ENCODE peak calls at places on chromosomes 4 and X, in ten cellular contexts. One of them, this sample, is unnamed.

GRCh38 chr4:145487626-145488025 is 6.0 kb downstream of the SMAD1 start:
- DNase-seq in NCI-H510A treated with DMSO at 0.1 percent for 48 hours: no peak
- DNase-seq in M059J: no peak
- DNase-seq in iPS DF 19.7: no peak
- DNase-seq in anterior cingulate cortex: no peak
- DNase-seq in AG09309: no peak
- DNase-seq in NCI-H1105 treated with DMSO at 0.1 percent for 48 hours: no peak
- DNase-seq in SHP77 treated with DMSO at 0.1 percent for 48 hours: no peak
- DNase-seq in stimulated activated naive CD8-positive, alpha-beta T cell treated with anti-CD3 and anti-CD28 coated beads, Interleukin-15, amount 100 ng/mL, for 72 hours: peak
- DNase-seq in fibroblast of pulmonary artery: no peak
- DNase-seq in this sample: no peak

GRCh38 chrX:124347242-124347641 is 879 bp downstream of the SH2D1A start:
- DNase-seq in anterior cingulate cortex: no peak
- DNase-seq in SHP77 treated with DMSO at 0.1 percent for 48 hours: no peak
- DNase-seq in M059J: no peak
- DNase-seq in NCI-H510A treated with DMSO at 0.1 percent for 48 hours: no peak
- DNase-seq in NCI-H1105 treated with DMSO at 0.1 percent for 48 hours: no peak
- DNase-seq in AG09309: no peak
- DNase-seq in iPS DF 19.7: no peak
- DNase-seq in stimulated activated naive CD8-positive, alpha-beta T cell treated with anti-CD3 and anti-CD28 coated beads, Interleukin-15, amount 100 ng/mL, for 72 hours: peak
- DNase-seq in fibroblast of pulmonary artery: no peak
- DNase-seq in this sample: no peak

GRCh38 chr4:53693909-53694308 is 102.6 kb upstream of the LNX1 start:
- DNase-seq in M059J: no peak
- DNase-seq in NCI-H510A treated with DMSO at 0.1 percent for 48 hours: peak
- DNase-seq in anterior cingulate cortex: no peak
- DNase-seq in iPS DF 19.7: no peak
- DNase-seq in stimulated activated naive CD8-positive, alpha-beta T cell treated with anti-CD3 and anti-CD28 coated beads, Interleukin-15, amount 100 ng/mL, for 72 hours: no peak
- DNase-seq in SHP77 treated with DMSO at 0.1 percent for 48 hours: no peak
- DNase-seq in fibroblast of pulmonary artery: no peak
- DNase-seq in AG09309: no peak
- DNase-seq in NCI-H1105 treated with DMSO at 0.1 percent for 48 hours: no peak
- DNase-seq in this sample: no peak

GRCh38 chrX:131634900-131635299 is 91.0 kb downstream of the OR13H1 start:
- DNase-seq in NCI-H1105 treated with DMSO at 0.1 percent for 48 hours: no peak
- DNase-seq in anterior cingulate cortex: no peak
- DNase-seq in iPS DF 19.7: no peak
- DNase-seq in SHP77 treated with DMSO at 0.1 percent for 48 hours: no peak
- DNase-seq in fibroblast of pulmonary artery: no peak
- DNase-seq in AG09309: no peak
- DNase-seq in NCI-H510A treated with DMSO at 0.1 percent for 48 hours: no peak
- DNase-seq in stimulated activated naive CD8-positive, alpha-beta T cell treated with anti-CD3 and anti-CD28 coated beads, Interleukin-15, amount 100 ng/mL, for 72 hours: no peak
- DNase-seq in M059J: no peak
- DNase-seq in this sample: no peak

GRCh38 chr4:84894621-84895020 is 71.9 kb downstream of the WDFY3 start:
- DNase-seq in SHP77 treated with DMSO at 0.1 percent for 48 hours: no peak
- DNase-seq in anterior cingulate cortex: no peak
- DNase-seq in AG09309: no peak
- DNase-seq in M059J: no peak
- DNase-seq in NCI-H1105 treated with DMSO at 0.1 percent for 48 hours: no peak
- DNase-seq in iPS DF 19.7: no peak
- DNase-seq in NCI-H510A treated with DMSO at 0.1 percent for 48 hours: no peak
- DNase-seq in fibroblast of pulmonary artery: no peak
- DNase-seq in stimulated activated naive CD8-positive, alpha-beta T cell treated with anti-CD3 and anti-CD28 coated beads, Interleukin-15, amount 100 ng/mL, for 72 hours: no peak
- DNase-seq in this sample: no peak

GRCh38 chrX:104335765-104336164 is 81.0 kb upstream of the ESX1 start:
- DNase-seq in fibroblast of pulmonary artery: peak
- DNase-seq in NCI-H1105 treated with DMSO at 0.1 percent for 48 hours: no peak
- DNase-seq in SHP77 treated with DMSO at 0.1 percent for 48 hours: no peak
- DNase-seq in iPS DF 19.7: no peak
- DNase-seq in M059J: peak
- DNase-seq in anterior cingulate cortex: no peak
- DNase-seq in AG09309: peak
- DNase-seq in NCI-H510A treated with DMSO at 0.1 percent for 48 hours: no peak
- DNase-seq in stimulated activated naive CD8-positive, alpha-beta T cell treated with anti-CD3 and anti-CD28 coated beads, Interleukin-15, amount 100 ng/mL, for 72 hours: no peak
- DNase-seq in this sample: no peak

GRCh38 chrX:25020391-25021131 is 4.8 kb upstream of the ARX start:
- DNase-seq in iPS DF 19.7: no peak
- DNase-seq in stimulated activated naive CD8-positive, alpha-beta T cell treated with anti-CD3 and anti-CD28 coated beads, Interleukin-15, amount 100 ng/mL, for 72 hours: peak
- DNase-seq in NCI-H1105 treated with DMSO at 0.1 percent for 48 hours: peak
- DNase-seq in fibroblast of pulmonary artery: no peak
- DNase-seq in M059J: no peak
- DNase-seq in SHP77 treated with DMSO at 0.1 percent for 48 hours: no peak
- DNase-seq in anterior cingulate cortex: no peak
- DNase-seq in NCI-H510A treated with DMSO at 0.1 percent for 48 hours: peak
- DNase-seq in AG09309: no peak
- DNase-seq in this sample: no peak

GRCh38 chrX:75547783-75548182 is 24.9 kb upstream of the ZDHHC15 start:
- DNase-seq in fibroblast of pulmonary artery: peak
- DNase-seq in stimulated activated naive CD8-positive, alpha-beta T cell treated with anti-CD3 and anti-CD28 coated beads, Interleukin-15, amount 100 ng/mL, for 72 hours: no peak
- DNase-seq in SHP77 treated with DMSO at 0.1 percent for 48 hours: no peak
- DNase-seq in NCI-H510A treated with DMSO at 0.1 percent for 48 hours: no peak
- DNase-seq in NCI-H1105 treated with DMSO at 0.1 percent for 48 hours: peak
- DNase-seq in AG09309: no peak
- DNase-seq in M059J: peak
- DNase-seq in anterior cingulate cortex: no peak
- DNase-seq in iPS DF 19.7: no peak
- DNase-seq in this sample: no peak

GRCh38 chr4:37693450-37694190 is 7.4 kb upstream of the RELL1 start:
- DNase-seq in fibroblast of pulmonary artery: peak
- DNase-seq in NCI-H510A treated with DMSO at 0.1 percent for 48 hours: no peak
- DNase-seq in NCI-H1105 treated with DMSO at 0.1 percent for 48 hours: no peak
- DNase-seq in stimulated activated naive CD8-positive, alpha-beta T cell treated with anti-CD3 and anti-CD28 coated beads, Interleukin-15, amount 100 ng/mL, for 72 hours: no peak
- DNase-seq in AG09309: peak
- DNase-seq in anterior cingulate cortex: no peak
- DNase-seq in iPS DF 19.7: no peak
- DNase-seq in M059J: peak
- DNase-seq in SHP77 treated with DMSO at 0.1 percent for 48 hours: no peak
- DNase-seq in this sample: no peak

GRCh38 chr4:161252520-161253141 is 911.2 kb downstream of the FSTL5 start:
- DNase-seq in stimulated activated naive CD8-positive, alpha-beta T cell treated with anti-CD3 and anti-CD28 coated beads, Interleukin-15, amount 100 ng/mL, for 72 hours: no peak
- DNase-seq in AG09309: no peak
- DNase-seq in iPS DF 19.7: no peak
- DNase-seq in NCI-H510A treated with DMSO at 0.1 percent for 48 hours: no peak
- DNase-seq in M059J: peak
- DNase-seq in anterior cingulate cortex: no peak
- DNase-seq in NCI-H1105 treated with DMSO at 0.1 percent for 48 hours: no peak
- DNase-seq in SHP77 treated with DMSO at 0.1 percent for 48 hours: no peak
- DNase-seq in fibroblast of pulmonary artery: peak
- DNase-seq in this sample: no peak

GRCh38 chr4:108372678-108373077 is 203.9 kb upstream of the LEF1 start:
- DNase-seq in iPS DF 19.7: no peak
- DNase-seq in fibroblast of pulmonary artery: no peak
- DNase-seq in stimulated activated naive CD8-positive, alpha-beta T cell treated with anti-CD3 and anti-CD28 coated beads, Interleukin-15, amount 100 ng/mL, for 72 hours: peak
- DNase-seq in SHP77 treated with DMSO at 0.1 percent for 48 hours: no peak
- DNase-seq in anterior cingulate cortex: no peak
- DNase-seq in NCI-H1105 treated with DMSO at 0.1 percent for 48 hours: no peak
- DNase-seq in AG09309: no peak
- DNase-seq in M059J: no peak
- DNase-seq in NCI-H510A treated with DMSO at 0.1 percent for 48 hours: no peak
- DNase-seq in this sample: no peak

GRCh38 chr4:10096201-10096975 is 20.2 kb downstream of the WDR1 start:
- DNase-seq in iPS DF 19.7: no peak
- DNase-seq in NCI-H510A treated with DMSO at 0.1 percent for 48 hours: no peak
- DNase-seq in fibroblast of pulmonary artery: peak
- DNase-seq in AG09309: peak
- DNase-seq in M059J: peak
- DNase-seq in SHP77 treated with DMSO at 0.1 percent for 48 hours: no peak
- DNase-seq in stimulated activated naive CD8-positive, alpha-beta T cell treated with anti-CD3 and anti-CD28 coated beads, Interleukin-15, amount 100 ng/mL, for 72 hours: peak
- DNase-seq in anterior cingulate cortex: peak
- DNase-seq in NCI-H1105 treated with DMSO at 0.1 percent for 48 hours: no peak
- DNase-seq in this sample: no peak

GRCh38 chr4:186029731-186030421 is 39.1 kb upstream of the TLR3 start:
- DNase-seq in SHP77 treated with DMSO at 0.1 percent for 48 hours: no peak
- DNase-seq in AG09309: peak
- DNase-seq in M059J: no peak
- DNase-seq in anterior cingulate cortex: peak
- DNase-seq in iPS DF 19.7: no peak
- DNase-seq in fibroblast of pulmonary artery: peak
- DNase-seq in stimulated activated naive CD8-positive, alpha-beta T cell treated with anti-CD3 and anti-CD28 coated beads, Interleukin-15, amount 100 ng/mL, for 72 hours: no peak
- DNase-seq in NCI-H510A treated with DMSO at 0.1 percent for 48 hours: no peak
- DNase-seq in NCI-H1105 treated with DMSO at 0.1 percent for 48 hours: peak
- DNase-seq in this sample: no peak

GRCh38 chrX:112820364-112821308 is 20.0 kb downstream of the AMOT start:
- DNase-seq in anterior cingulate cortex: no peak
- DNase-seq in iPS DF 19.7: no peak
- DNase-seq in NCI-H1105 treated with DMSO at 0.1 percent for 48 hours: peak
- DNase-seq in fibroblast of pulmonary artery: no peak
- DNase-seq in SHP77 treated with DMSO at 0.1 percent for 48 hours: no peak
- DNase-seq in stimulated activated naive CD8-positive, alpha-beta T cell treated with anti-CD3 and anti-CD28 coated beads, Interleukin-15, amount 100 ng/mL, for 72 hours: no peak
- DNase-seq in NCI-H510A treated with DMSO at 0.1 percent for 48 hours: no peak
- DNase-seq in AG09309: no peak
- DNase-seq in M059J: peak
- DNase-seq in this sample: no peak

GRCh38 chr4:78162821-78163220 is 105.7 kb downstream of the FRAS1 start:
- DNase-seq in stimulated activated naive CD8-positive, alpha-beta T cell treated with anti-CD3 and anti-CD28 coated beads, Interleukin-15, amount 100 ng/mL, for 72 hours: no peak
- DNase-seq in fibroblast of pulmonary artery: no peak
- DNase-seq in iPS DF 19.7: no peak
- DNase-seq in NCI-H510A treated with DMSO at 0.1 percent for 48 hours: no peak
- DNase-seq in M059J: no peak
- DNase-seq in AG09309: no peak
- DNase-seq in anterior cingulate cortex: no peak
- DNase-seq in NCI-H1105 treated with DMSO at 0.1 percent for 48 hours: no peak
- DNase-seq in SHP77 treated with DMSO at 0.1 percent for 48 hours: no peak
- DNase-seq in this sample: no peak

GRCh38 chr4:86967798-86968197 is 33.0 kb downstream of the AFF1 start:
- DNase-seq in AG09309: no peak
- DNase-seq in M059J: peak
- DNase-seq in anterior cingulate cortex: no peak
- DNase-seq in SHP77 treated with DMSO at 0.1 percent for 48 hours: no peak
- DNase-seq in iPS DF 19.7: no peak
- DNase-seq in NCI-H1105 treated with DMSO at 0.1 percent for 48 hours: no peak
- DNase-seq in stimulated activated naive CD8-positive, alpha-beta T cell treated with anti-CD3 and anti-CD28 coated beads, Interleukin-15, amount 100 ng/mL, for 72 hours: no peak
- DNase-seq in NCI-H510A treated with DMSO at 0.1 percent for 48 hours: no peak
- DNase-seq in fibroblast of pulmonary artery: peak
- DNase-seq in this sample: no peak

GRCh38 chr4:7626551-7626950 is 191.8 kb upstream of the PSAPL1 start:
- DNase-seq in SHP77 treated with DMSO at 0.1 percent for 48 hours: no peak
- DNase-seq in anterior cingulate cortex: no peak
- DNase-seq in fibroblast of pulmonary artery: no peak
- DNase-seq in NCI-H1105 treated with DMSO at 0.1 percent for 48 hours: no peak
- DNase-seq in stimulated activated naive CD8-positive, alpha-beta T cell treated with anti-CD3 and anti-CD28 coated beads, Interleukin-15, amount 100 ng/mL, for 72 hours: no peak
- DNase-seq in M059J: no peak
- DNase-seq in AG09309: no peak
- DNase-seq in NCI-H510A treated with DMSO at 0.1 percent for 48 hours: no peak
- DNase-seq in iPS DF 19.7: no peak
- DNase-seq in this sample: no peak

GRCh38 chr4:173917255-173917960 is 366.1 kb downstream of the FBXO8 start:
- DNase-seq in NCI-H510A treated with DMSO at 0.1 percent for 48 hours: no peak
- DNase-seq in anterior cingulate cortex: peak
- DNase-seq in stimulated activated naive CD8-positive, alpha-beta T cell treated with anti-CD3 and anti-CD28 coated beads, Interleukin-15, amount 100 ng/mL, for 72 hours: no peak
- DNase-seq in NCI-H1105 treated with DMSO at 0.1 percent for 48 hours: no peak
- DNase-seq in SHP77 treated with DMSO at 0.1 percent for 48 hours: no peak
- DNase-seq in M059J: peak
- DNase-seq in AG09309: no peak
- DNase-seq in fibroblast of pulmonary artery: peak
- DNase-seq in iPS DF 19.7: no peak
- DNase-seq in this sample: no peak

GRCh38 chr4:38857354-38858096 is 908 bp upstream of the TLR6 start:
- DNase-seq in M059J: peak
- DNase-seq in SHP77 treated with DMSO at 0.1 percent for 48 hours: no peak
- DNase-seq in fibroblast of pulmonary artery: peak
- DNase-seq in anterior cingulate cortex: peak
- DNase-seq in stimulated activated naive CD8-positive, alpha-beta T cell treated with anti-CD3 and anti-CD28 coated beads, Interleukin-15, amount 100 ng/mL, for 72 hours: peak
- DNase-seq in NCI-H510A treated with DMSO at 0.1 percent for 48 hours: no peak
- DNase-seq in AG09309: peak
- DNase-seq in iPS DF 19.7: no peak
- DNase-seq in NCI-H1105 treated with DMSO at 0.1 percent for 48 hours: no peak
- DNase-seq in this sample: no peak

GRCh38 chr4:149465941-149466340 is 349.7 kb downstream of the IQCM start:
- DNase-seq in SHP77 treated with DMSO at 0.1 percent for 48 hours: no peak
- DNase-seq in M059J: peak
- DNase-seq in anterior cingulate cortex: no peak
- DNase-seq in AG09309: no peak
- DNase-seq in stimulated activated naive CD8-positive, alpha-beta T cell treated with anti-CD3 and anti-CD28 coated beads, Interleukin-15, amount 100 ng/mL, for 72 hours: no peak
- DNase-seq in NCI-H1105 treated with DMSO at 0.1 percent for 48 hours: no peak
- DNase-seq in iPS DF 19.7: no peak
- DNase-seq in NCI-H510A treated with DMSO at 0.1 percent for 48 hours: no peak
- DNase-seq in fibroblast of pulmonary artery: peak
- DNase-seq in this sample: no peak

GRCh38 chr4:72974694-72975487 is 94.6 kb downstream of the COX18 start:
- DNase-seq in iPS DF 19.7: no peak
- DNase-seq in NCI-H510A treated with DMSO at 0.1 percent for 48 hours: peak
- DNase-seq in AG09309: no peak
- DNase-seq in anterior cingulate cortex: no peak
- DNase-seq in NCI-H1105 treated with DMSO at 0.1 percent for 48 hours: peak
- DNase-seq in SHP77 treated with DMSO at 0.1 percent for 48 hours: peak
- DNase-seq in M059J: peak
- DNase-seq in stimulated activated naive CD8-positive, alpha-beta T cell treated with anti-CD3 and anti-CD28 coated beads, Interleukin-15, amount 100 ng/mL, for 72 hours: no peak
- DNase-seq in fibroblast of pulmonary artery: peak
- DNase-seq in this sample: no peak

GRCh38 chrX:115259238-115259875 is 25.5 kb upstream of the LRCH2 start:
- DNase-seq in iPS DF 19.7: no peak
- DNase-seq in fibroblast of pulmonary artery: no peak
- DNase-seq in anterior cingulate cortex: no peak
- DNase-seq in stimulated activated naive CD8-positive, alpha-beta T cell treated with anti-CD3 and anti-CD28 coated beads, Interleukin-15, amount 100 ng/mL, for 72 hours: no peak
- DNase-seq in SHP77 treated with DMSO at 0.1 percent for 48 hours: no peak
- DNase-seq in NCI-H510A treated with DMSO at 0.1 percent for 48 hours: no peak
- DNase-seq in AG09309: peak
- DNase-seq in NCI-H1105 treated with DMSO at 0.1 percent for 48 hours: no peak
- DNase-seq in M059J: peak
- DNase-seq in this sample: no peak

GRCh38 chr4:55183926-55184599 is 58.7 kb upstream of the KDR start:
- DNase-seq in SHP77 treated with DMSO at 0.1 percent for 48 hours: no peak
- DNase-seq in NCI-H1105 treated with DMSO at 0.1 percent for 48 hours: no peak
- DNase-seq in iPS DF 19.7: peak
- DNase-seq in AG09309: peak
- DNase-seq in fibroblast of pulmonary artery: peak
- DNase-seq in NCI-H510A treated with DMSO at 0.1 percent for 48 hours: no peak
- DNase-seq in stimulated activated naive CD8-positive, alpha-beta T cell treated with anti-CD3 and anti-CD28 coated beads, Interleukin-15, amount 100 ng/mL, for 72 hours: no peak
- DNase-seq in anterior cingulate cortex: no peak
- DNase-seq in M059J: peak
- DNase-seq in this sample: no peak

GRCh38 chr4:10783351-10783750 is 98.8 kb upstream of the CLNK start:
- DNase-seq in NCI-H1105 treated with DMSO at 0.1 percent for 48 hours: no peak
- DNase-seq in AG09309: peak
- DNase-seq in NCI-H510A treated with DMSO at 0.1 percent for 48 hours: no peak
- DNase-seq in M059J: peak
- DNase-seq in stimulated activated naive CD8-positive, alpha-beta T cell treated with anti-CD3 and anti-CD28 coated beads, Interleukin-15, amount 100 ng/mL, for 72 hours: no peak
- DNase-seq in fibroblast of pulmonary artery: peak
- DNase-seq in iPS DF 19.7: no peak
- DNase-seq in SHP77 treated with DMSO at 0.1 percent for 48 hours: no peak
- DNase-seq in anterior cingulate cortex: no peak
- DNase-seq in this sample: no peak

GRCh38 chrX:97267916-97268680 is 384.4 kb downstream of the RPA4 start:
- DNase-seq in stimulated activated naive CD8-positive, alpha-beta T cell treated with anti-CD3 and anti-CD28 coated beads, Interleukin-15, amount 100 ng/mL, for 72 hours: no peak
- DNase-seq in M059J: no peak
- DNase-seq in NCI-H510A treated with DMSO at 0.1 percent for 48 hours: no peak
- DNase-seq in iPS DF 19.7: no peak
- DNase-seq in AG09309: peak
- DNase-seq in SHP77 treated with DMSO at 0.1 percent for 48 hours: no peak
- DNase-seq in anterior cingulate cortex: no peak
- DNase-seq in NCI-H1105 treated with DMSO at 0.1 percent for 48 hours: peak
- DNase-seq in fibroblast of pulmonary artery: peak
- DNase-seq in this sample: no peak

GRCh38 chr4:149630079-149630478 is 185.6 kb downstream of the IQCM start:
- DNase-seq in stimulated activated naive CD8-positive, alpha-beta T cell treated with anti-CD3 and anti-CD28 coated beads, Interleukin-15, amount 100 ng/mL, for 72 hours: no peak
- DNase-seq in SHP77 treated with DMSO at 0.1 percent for 48 hours: no peak
- DNase-seq in AG09309: no peak
- DNase-seq in fibroblast of pulmonary artery: peak
- DNase-seq in NCI-H510A treated with DMSO at 0.1 percent for 48 hours: no peak
- DNase-seq in NCI-H1105 treated with DMSO at 0.1 percent for 48 hours: no peak
- DNase-seq in anterior cingulate cortex: no peak
- DNase-seq in iPS DF 19.7: no peak
- DNase-seq in M059J: no peak
- DNase-seq in this sample: no peak

GRCh38 chr4:142703694-142704309 is 142.3 kb downstream of the INPP4B start:
- DNase-seq in NCI-H1105 treated with DMSO at 0.1 percent for 48 hours: no peak
- DNase-seq in M059J: no peak
- DNase-seq in NCI-H510A treated with DMSO at 0.1 percent for 48 hours: no peak
- DNase-seq in stimulated activated naive CD8-positive, alpha-beta T cell treated with anti-CD3 and anti-CD28 coated beads, Interleukin-15, amount 100 ng/mL, for 72 hours: peak
- DNase-seq in AG09309: no peak
- DNase-seq in anterior cingulate cortex: no peak
- DNase-seq in SHP77 treated with DMSO at 0.1 percent for 48 hours: no peak
- DNase-seq in fibroblast of pulmonary artery: no peak
- DNase-seq in iPS DF 19.7: no peak
- DNase-seq in this sample: no peak

GRCh38 chrX:117957128-117957527 is 159.5 kb downstream of the KLHL13 start:
- DNase-seq in NCI-H510A treated with DMSO at 0.1 percent for 48 hours: no peak
- DNase-seq in stimulated activated naive CD8-positive, alpha-beta T cell treated with anti-CD3 and anti-CD28 coated beads, Interleukin-15, amount 100 ng/mL, for 72 hours: no peak
- DNase-seq in NCI-H1105 treated with DMSO at 0.1 percent for 48 hours: no peak
- DNase-seq in iPS DF 19.7: no peak
- DNase-seq in M059J: no peak
- DNase-seq in fibroblast of pulmonary artery: no peak
- DNase-seq in SHP77 treated with DMSO at 0.1 percent for 48 hours: no peak
- DNase-seq in AG09309: no peak
- DNase-seq in anterior cingulate cortex: no peak
- DNase-seq in this sample: no peak